ENCODE peak calls at places on chromosomes 16 and 17, in eight cellular contexts. T is epithelial cell of prostate, H is amniotic stem cell, P is iris pigment epithelial cell, W is right lobe of liver, U is AG09309, V is T-helper 22 cell, K is EL. I is an unnamed sample.

GRCh38 chr17:45708707-45709290 is 75.3 kb upstream of the CRHR1 start:
- DNase-seq in U (no peak), P (no peak), W (no peak), K (no peak), V (no peak), T (no peak), H (no peak), I (no peak)

GRCh38 chr16:24729967-24730815 is 740 bp downstream of the TNRC6A start:
- DNase-seq in K (peak; percentile 35), W (peak; percentile 60), T (no peak), H (peak; percentile 9), P (peak; percentile 31), V (peak; percentile 7), U (no peak), I (peak; percentile 55)

GRCh38 chr16:75208861-75209505 is 2.0 kb upstream of the CTRB2 start:
- DNase-seq in H (no peak), V (no peak), P (no peak), T (no peak), K (no peak), U (no peak), W (no peak), I (no peak)

GRCh38 chr16:66776457-66776856 is 24.9 kb downstream of the TERB1 start:
- DNase-seq in W (no peak), U (no peak), K (no peak), V (no peak), P (no peak), T (no peak), H (no peak), I (no peak)

GRCh38 chr16:66483689-66484452 is 56.8 kb downstream of the BEAN1 start:
- DNase-seq in U (no peak), T (no peak), K (peak; percentile 70), V (peak; percentile 39), W (peak; percentile 83), H (peak; percentile 24), P (peak; percentile 64), I (peak; percentile 92)

GRCh38 chr17:16477255-16477654 is 14.7 kb downstream of the LRRC75A start:
- DNase-seq in K (peak; percentile 94), W (no peak), U (peak; percentile 39), T (no peak), V (no peak), P (peak; percentile 71), H (peak; percentile 33), I (no peak)

GRCh38 chr16:81713295-81713772 is 65.8 kb upstream of the PLCG2 start:
- DNase-seq in K (no peak), W (no peak), V (no peak), H (no peak), P (no peak), U (no peak), T (no peak), I (no peak)

GRCh38 chr16:53068423-53068833 is 13.6 kb downstream of the CHD9 start:
- DNase-seq in H (no peak), P (no peak), W (no peak), V (no peak), U (no peak), K (no peak), T (no peak), I (no peak)

GRCh38 chr16:48053346-48053745 is 102.4 kb downstream of the ABCC12 start:
- DNase-seq in K (peak; percentile 89), U (no peak), V (no peak), P (peak; percentile 75), H (no peak), T (no peak), W (no peak), I (peak; percentile 79)

GRCh38 chr17:37359682-37360188 is 16.1 kb upstream of the C17orf78 start:
- DNase-seq in W (no peak), P (peak; percentile 31), H (peak; percentile 17), K (no peak), V (no peak), U (no peak), T (no peak), I (no peak)

GRCh38 chr16:64459821-64460220 is 662.0 kb downstream of the CDH11 start:
- DNase-seq in H (no peak), V (no peak), P (peak; percentile 55), T (no peak), K (peak; percentile 37), W (no peak), U (no peak), I (no peak)

GRCh38 chr17:29549169-29549935 is 17.5 kb downstream of the ABHD15 start:
- DNase-seq in U (no peak), P (peak; percentile 51), H (no peak), T (no peak), K (peak; percentile 25), V (no peak), W (no peak), I (peak; percentile 49)

GRCh38 chr17:11006530-11006929 is 168.6 kb upstream of the PIRT start:
- DNase-seq in H (no peak), K (no peak), V (no peak), W (no peak), P (no peak), U (no peak), T (no peak), I (no peak)

GRCh38 chr17:39166437-39167335 is 725 bp upstream of the ARL5C start:
- DNase-seq in V (no peak), T (no peak), W (no peak), K (no peak), H (no peak), P (no peak), U (no peak), I (no peak)

GRCh38 chr17:81328489-81328888 is 33.4 kb upstream of the SLC38A10 start:
- DNase-seq in W (peak; percentile 89), P (no peak), U (no peak), V (no peak), K (no peak), T (no peak), H (no peak), I (no peak)

GRCh38 chr17:45009676-45010467 is 41.6 kb downstream of the DCAKD start:
- DNase-seq in V (no peak), U (no peak), W (no peak), K (no peak), P (no peak), T (no peak), H (no peak), I (no peak)

GRCh38 chr16:24077292-24077691 is 178.8 kb upstream of the CACNG3 start:
- DNase-seq in P (no peak), U (no peak), V (no peak), K (no peak), W (no peak), T (no peak), H (no peak), I (no peak)

GRCh38 chr16:81708459-81709368 is 70.4 kb upstream of the PLCG2 start:
- DNase-seq in P (no peak), W (peak; percentile 76), U (no peak), H (no peak), K (no peak), V (no peak), T (no peak), I (no peak)

GRCh38 chr17:28612936-28613872 is 781 bp downstream of the RSKR start:
- DNase-seq in K (peak; percentile 44), V (no peak), U (no peak), T (no peak), H (no peak), W (no peak), P (peak; percentile 34), I (peak; percentile 75)

GRCh38 chr17:49582789-49583188 is 7.1 kb downstream of the NXPH3 start:
- DNase-seq in H (no peak), K (peak; percentile 65), W (no peak), P (no peak), U (no peak), V (no peak), T (no peak), I (no peak)

GRCh38 chr17:65941500-65941899 is 250.4 kb downstream of the CEP112 start:
- DNase-seq in T (no peak), K (no peak), P (no peak), U (no peak), V (no peak), H (no peak), W (no peak), I (no peak)

GRCh38 chr16:58678716-58679115 is 5.9 kb downstream of the SLC38A7 start:
- DNase-seq in K (peak; percentile 15), U (no peak), W (peak; percentile 74), H (no peak), P (no peak), T (no peak), V (no peak), I (no peak)

GRCh38 chr17:72115789-72116520 is 4.9 kb upstream of the SOX9 start:
- DNase-seq in P (no peak), T (no peak), K (no peak), V (no peak), W (no peak), U (no peak), H (no peak), I (peak; percentile 43)

GRCh38 chr17:68697850-68698313 is 96.7 kb upstream of the FAM20A start:
- DNase-seq in T (peak; percentile 39), W (no peak), U (no peak), H (no peak), K (peak; percentile 44), P (peak; percentile 95), V (no peak), I (no peak)

GRCh38 chr17:42682400-42683384 is at the start of gene CNTNAP1:
- DNase-seq in U (no peak), W (no peak), P (peak; percentile 75), K (peak; percentile 89), H (peak; percentile 70), V (no peak), T (no peak), I (peak; percentile 91)

GRCh38 chr17:7825206-7825980 is 8.6 kb upstream of the KDM6B start:
- DNase-seq in P (no peak), K (no peak), U (no peak), W (no peak), H (no peak), T (no peak), V (no peak), I (peak; percentile 57)

GRCh38 chr17:65278050-65278819 is 141.1 kb downstream of the RGS9 start:
- DNase-seq in H (peak; percentile 64), K (peak; percentile 76), T (no peak), V (no peak), P (peak; percentile 69), W (no peak), U (no peak), I (peak; percentile 83)

GRCh38 chr17:20234266-20234665 is 225.1 kb downstream of the SPECC1 start:
- DNase-seq in P (no peak), W (no peak), T (no peak), K (no peak), U (no peak), V (no peak), H (no peak), I (no peak)

GRCh38 chr17:50638572-50638850 is 3.8 kb downstream of the ABCC3 start:
- DNase-seq in V (no peak), U (peak; percentile 13), H (no peak), P (no peak), T (no peak), W (peak; percentile 32), K (peak; percentile 87), I (no peak)

GRCh38 chr16:55949518-55949917 is 74.3 kb upstream of the CES5A start:
- DNase-seq in W (no peak), H (no peak), T (no peak), U (no peak), V (no peak), K (peak; percentile 55), P (peak; percentile 1), I (no peak)

GRCh38 chr16:87363771-87364476 is 19.7 kb downstream of the FBXO31 start:
- DNase-seq in K (no peak), P (peak; percentile 55), W (no peak), V (no peak), U (no peak), T (no peak), H (no peak), I (peak; percentile 70)

GRCh38 chr17:4250887-4251286 is 12.9 kb downstream of the ANKFY1 start:
- DNase-seq in U (no peak), P (no peak), T (no peak), V (no peak), H (no peak), K (no peak), W (no peak), I (no peak)

GRCh38 chr17:82696916-82697807 is 1.3 kb downstream of the RAB40B start:
- DNase-seq in P (peak; percentile 20), V (no peak), T (no peak), K (no peak), H (no peak), U (no peak), W (no peak), I (peak; percentile 58)

I was measured in left kidney.